ENCODE peak calls at places on chromosomes 13 and 19, in four cellular contexts. One of them, this sample, is unnamed.

GRCh38 chr13:33931397-33931987 is 113.5 kb downstream of the RFC3 start:
- DNase-seq in stimulated activated CD4-positive, alpha-beta T cell treated with anti-CD3 and anti-CD28 coated beads, TNF-alpha, amount 100 ng/mL, for 1 hour: no peak
- DNase-seq in GM04504: peak
- DNase-seq in progenitor cell of endocrine pancreas: peak
- DNase-seq in this sample: no peak

GRCh38 chr13:29733069-29733700 is 117.2 kb downstream of the UBL3 start:
- DNase-seq in stimulated activated CD4-positive, alpha-beta T cell treated with anti-CD3 and anti-CD28 coated beads, TNF-alpha, amount 100 ng/mL, for 1 hour: no peak
- DNase-seq in GM04504: no peak
- DNase-seq in progenitor cell of endocrine pancreas: no peak
- DNase-seq in this sample: no peak

GRCh38 chr13:80336335-80336734 is 4.6 kb downstream of the SPRY2 start:
- DNase-seq in stimulated activated CD4-positive, alpha-beta T cell treated with anti-CD3 and anti-CD28 coated beads, TNF-alpha, amount 100 ng/mL, for 1 hour: no peak
- DNase-seq in GM04504: no peak
- DNase-seq in progenitor cell of endocrine pancreas: no peak
- DNase-seq in this sample: no peak

GRCh38 chr19:52896431-52897148 is 845 bp downstream of the ZNF320 start:
- DNase-seq in stimulated activated CD4-positive, alpha-beta T cell treated with anti-CD3 and anti-CD28 coated beads, TNF-alpha, amount 100 ng/mL, for 1 hour: no peak
- DNase-seq in GM04504: peak
- DNase-seq in progenitor cell of endocrine pancreas: no peak
- DNase-seq in this sample: no peak

GRCh38 chr13:96652506-96652905 is 341.8 kb downstream of the OXGR1 start:
- DNase-seq in stimulated activated CD4-positive, alpha-beta T cell treated with anti-CD3 and anti-CD28 coated beads, TNF-alpha, amount 100 ng/mL, for 1 hour: no peak
- DNase-seq in GM04504: no peak
- DNase-seq in progenitor cell of endocrine pancreas: no peak
- DNase-seq in this sample: no peak

GRCh38 chr13:77565635-77566034 is 30.1 kb downstream of the SCEL start:
- DNase-seq in stimulated activated CD4-positive, alpha-beta T cell treated with anti-CD3 and anti-CD28 coated beads, TNF-alpha, amount 100 ng/mL, for 1 hour: no peak
- DNase-seq in GM04504: no peak
- DNase-seq in progenitor cell of endocrine pancreas: no peak
- DNase-seq in this sample: no peak

GRCh38 chr13:88908896-88909535 is 1237.8 kb downstream of the SLITRK5 start:
- DNase-seq in stimulated activated CD4-positive, alpha-beta T cell treated with anti-CD3 and anti-CD28 coated beads, TNF-alpha, amount 100 ng/mL, for 1 hour: no peak
- DNase-seq in GM04504: no peak
- DNase-seq in progenitor cell of endocrine pancreas: no peak
- DNase-seq in this sample: no peak

GRCh38 chr13:33582121-33582520 is 235.8 kb upstream of the RFC3 start:
- DNase-seq in stimulated activated CD4-positive, alpha-beta T cell treated with anti-CD3 and anti-CD28 coated beads, TNF-alpha, amount 100 ng/mL, for 1 hour: no peak
- DNase-seq in GM04504: no peak
- DNase-seq in progenitor cell of endocrine pancreas: no peak
- DNase-seq in this sample: no peak

GRCh38 chr19:48274173-48274572 is 4.3 kb downstream of the ZNF114 start:
- DNase-seq in stimulated activated CD4-positive, alpha-beta T cell treated with anti-CD3 and anti-CD28 coated beads, TNF-alpha, amount 100 ng/mL, for 1 hour: no peak
- DNase-seq in GM04504: no peak
- DNase-seq in progenitor cell of endocrine pancreas: no peak
- DNase-seq in this sample: no peak

GRCh38 chr19:47072323-47072722 is 23.9 kb upstream of the TMEM160 start:
- DNase-seq in stimulated activated CD4-positive, alpha-beta T cell treated with anti-CD3 and anti-CD28 coated beads, TNF-alpha, amount 100 ng/mL, for 1 hour: no peak
- DNase-seq in GM04504: no peak
- DNase-seq in progenitor cell of endocrine pancreas: no peak
- DNase-seq in this sample: no peak

GRCh38 chr19:2278504-2279158 is 3.3 kb downstream of the PEAK3 start:
- DNase-seq in stimulated activated CD4-positive, alpha-beta T cell treated with anti-CD3 and anti-CD28 coated beads, TNF-alpha, amount 100 ng/mL, for 1 hour: no peak
- DNase-seq in GM04504: no peak
- DNase-seq in progenitor cell of endocrine pancreas: no peak
- DNase-seq in this sample: no peak

GRCh38 chr13:67736646-67737420 is 506.7 kb upstream of the PCDH9 start:
- DNase-seq in stimulated activated CD4-positive, alpha-beta T cell treated with anti-CD3 and anti-CD28 coated beads, TNF-alpha, amount 100 ng/mL, for 1 hour: no peak
- DNase-seq in GM04504: no peak
- DNase-seq in progenitor cell of endocrine pancreas: peak
- DNase-seq in this sample: no peak

GRCh38 chr13:45678282-45678681 is 23.8 kb upstream of the CBY2 start:
- DNase-seq in stimulated activated CD4-positive, alpha-beta T cell treated with anti-CD3 and anti-CD28 coated beads, TNF-alpha, amount 100 ng/mL, for 1 hour: no peak
- DNase-seq in GM04504: no peak
- DNase-seq in progenitor cell of endocrine pancreas: no peak
- DNase-seq in this sample: no peak

GRCh38 chr19:56508282-56508778 is 675 bp downstream of the ZNF471 start:
- DNase-seq in stimulated activated CD4-positive, alpha-beta T cell treated with anti-CD3 and anti-CD28 coated beads, TNF-alpha, amount 100 ng/mL, for 1 hour: no peak
- DNase-seq in GM04504: no peak
- DNase-seq in progenitor cell of endocrine pancreas: no peak
- DNase-seq in this sample: no peak

GRCh38 chr13:59409211-59409610 is 754.5 kb downstream of the DIAPH3 start:
- DNase-seq in stimulated activated CD4-positive, alpha-beta T cell treated with anti-CD3 and anti-CD28 coated beads, TNF-alpha, amount 100 ng/mL, for 1 hour: no peak
- DNase-seq in GM04504: no peak
- DNase-seq in progenitor cell of endocrine pancreas: no peak
- DNase-seq in this sample: no peak

This sample was measured in AG04449.